ENCODE peak calls at places on chromosomes 7 and 10, in nine cellular contexts. N is Karpas-422, Y is amniotic stem cell, U is IMR-90, G is fibroblast of the conjunctiva, B is NCI-H460, A is astrocyte of the spinal cord, T is RCC 7860, P is NCI-H1048. R is an unnamed sample.

GRCh38 chr7:121301441-121302213 is 27.2 kb upstream of the WNT16 start:
- DNase-seq in N (no peak), Y (no peak), U (peak; percentile 27), G (no peak), B (no peak), A (peak; percentile 43), T (no peak), P (no peak), R (no peak)

GRCh38 chr10:62044569-62044968 is 143.1 kb downstream of the ARID5B start:
- DNase-seq in N (no peak), Y (no peak), U (no peak), G (no peak), B (no peak), A (no peak), T (no peak), P (no peak), R (no peak)

GRCh38 chr7:5500056-5500776 is 76.6 kb upstream of the TNRC18 start:
- DNase-seq in N (no peak), Y (no peak), U (peak; percentile 35), G (no peak), B (no peak), A (no peak), T (peak; percentile 68), P (no peak), R (no peak)

GRCh38 chr7:5780801-5781496 is 514 bp downstream of the RNF216 start:
- DNase-seq in N (peak; percentile 63), Y (no peak), U (no peak), G (no peak), B (no peak), A (peak; percentile 33), T (no peak), P (no peak), R (peak; percentile 62)

GRCh38 chr10:110368556-110368955 is 63.8 kb upstream of the SMNDC1 start:
- DNase-seq in N (no peak), Y (no peak), U (no peak), G (no peak), B (no peak), A (no peak), T (no peak), P (no peak), R (no peak)

GRCh38 chr10:5620223-5620721 is 46.1 kb downstream of the ASB13 start:
- DNase-seq in N (no peak), Y (no peak), U (no peak), G (no peak), B (no peak), A (no peak), T (no peak), P (no peak), R (no peak)

GRCh38 chr7:140639366-140640053 is 1.1 kb downstream of the DENND2A start:
- DNase-seq in N (no peak), Y (no peak), U (peak; percentile 90), G (no peak), B (no peak), A (peak; percentile 83), T (no peak), P (no peak), R (peak; percentile 84)

GRCh38 chr7:129610709-129611245 is 743 bp upstream of the NRF1 start:
- DNase-seq in N (peak; percentile 40), Y (no peak), U (no peak), G (no peak), B (no peak), A (no peak), T (no peak), P (no peak), R (no peak)

GRCh38 chr10:32332299-32332750 is 14.6 kb downstream of the EPC1 start:
- DNase-seq in N (no peak), Y (no peak), U (peak; percentile 25), G (no peak), B (no peak), A (no peak), T (no peak), P (no peak), R (peak; percentile 85)

GRCh38 chr7:107528461-107528860 is 35.3 kb downstream of the COG5 start:
- DNase-seq in N (peak; percentile 22), Y (peak; percentile 38), U (peak; percentile 82), G (no peak), B (no peak), A (peak; percentile 65), T (no peak), P (no peak), R (peak; percentile 59)

GRCh38 chr7:128810473-128810872 is 18.7 kb downstream of the CCDC136 start:
- DNase-seq in N (no peak), Y (no peak), U (peak; percentile 49), G (no peak), B (no peak), A (no peak), T (no peak), P (no peak), R (no peak)

GRCh38 chr7:70354409-70355169 is 756.3 kb downstream of the AUTS2 start:
- DNase-seq in N (no peak), Y (no peak), U (no peak), G (no peak), B (no peak), A (no peak), T (no peak), P (no peak), R (no peak)

GRCh38 chr7:148149730-148150129 is 440.8 kb upstream of the C7orf33 start:
- DNase-seq in N (no peak), Y (no peak), U (no peak), G (no peak), B (no peak), A (no peak), T (no peak), P (no peak), R (no peak)

GRCh38 chr10:71218046-71218832 is 5.9 kb downstream of the UNC5B start:
- DNase-seq in N (no peak), Y (no peak), U (peak; percentile 74), G (no peak), B (no peak), A (peak; percentile 56), T (no peak), P (no peak), R (peak; percentile 90)

GRCh38 chr10:18659784-18660561 is 742 bp downstream of the ARL5B start:
- DNase-seq in N (peak; percentile 75), Y (no peak), U (peak; percentile 31), G (no peak), B (no peak), A (peak; percentile 50), T (peak; percentile 30), P (peak; percentile 17), R (peak; percentile 57)

GRCh38 chr7:114953724-114954123 is 31.8 kb downstream of the MDFIC start:
- DNase-seq in N (no peak), Y (no peak), U (no peak), G (no peak), B (no peak), A (no peak), T (no peak), P (no peak), R (no peak)

GRCh38 chr10:97228130-97228774 is 42.5 kb upstream of the SLIT1 start:
- DNase-seq in N (no peak), Y (no peak), U (no peak), G (no peak), B (no peak), A (no peak), T (no peak), P (no peak), R (no peak)

GRCh38 chr7:34850681-34851080 is 186.6 kb downstream of the DPY19L1 start:
- DNase-seq in N (no peak), Y (no peak), U (no peak), G (no peak), B (peak; percentile 42), A (no peak), T (no peak), P (no peak), R (no peak)

GRCh38 chr7:86600506-86601290 is 43.0 kb upstream of the GRM3 start:
- DNase-seq in N (no peak), Y (no peak), U (no peak), G (no peak), B (no peak), A (no peak), T (no peak), P (no peak), R (no peak)

GRCh38 chr7:20200361-20200760 is 16.8 kb downstream of the MACC1 start:
- DNase-seq in N (peak; percentile 72), Y (no peak), U (no peak), G (no peak), B (no peak), A (no peak), T (peak; percentile 17), P (no peak), R (no peak)

GRCh38 chr7:155495440-155496248 is 37.7 kb downstream of the EN2 start:
- DNase-seq in N (no peak), Y (no peak), U (no peak), G (no peak), B (no peak), A (no peak), T (no peak), P (no peak), R (no peak)

GRCh38 chr10:48792121-48792520 is 107.4 kb downstream of the WDFY4 start:
- DNase-seq in N (no peak), Y (no peak), U (no peak), G (no peak), B (no peak), A (no peak), T (no peak), P (no peak), R (no peak)

R was measured in mesenchymal stem cell.